ENCODE peak calls at places on chromosomes 2 and 18, in nine cellular contexts. One of them, this sample, is unnamed. For H3K9me3 and H3K27me3, the result is how much of the 10 kb centered on the place peaks cover.

GRCh38 chr18:9971313-9971920 is 57.6 kb downstream of the VAPA start:
- DNase-seq in CD8-positive, alpha-beta memory T cell: peak
- DNase-seq in endothelial cell of umbilical vein: peak
- DNase-seq in effector memory CD4-positive, alpha-beta T cell: peak
- DNase-seq in neuronal stem cell: peak
- DNase-seq in heart left ventricle: peak
- DNase-seq in CD4-positive, alpha-beta memory T cell: peak
- DNase-seq in lung: peak
- DNase-seq in ascending aorta: no peak
- DNase-seq in this sample: peak

GRCh38 chr2:30185175-30185574 is 38.4 kb downstream of the YPEL5 start:
- DNase-seq in lung: no peak
- DNase-seq in heart left ventricle: no peak
- DNase-seq in endothelial cell of umbilical vein: no peak
- DNase-seq in ascending aorta: no peak
- DNase-seq in effector memory CD4-positive, alpha-beta T cell: no peak
- DNase-seq in CD8-positive, alpha-beta memory T cell: no peak
- DNase-seq in neuronal stem cell: no peak
- DNase-seq in CD4-positive, alpha-beta memory T cell: no peak
- DNase-seq in this sample: no peak

GRCh38 chr2:27139310-27139709 is at the start of gene PRR30:
- DNase-seq in lung: no peak
- DNase-seq in effector memory CD4-positive, alpha-beta T cell: no peak
- DNase-seq in neuronal stem cell: no peak
- DNase-seq in ascending aorta: no peak
- DNase-seq in endothelial cell of umbilical vein: no peak
- DNase-seq in heart left ventricle: no peak
- DNase-seq in CD4-positive, alpha-beta memory T cell: no peak
- DNase-seq in CD8-positive, alpha-beta memory T cell: no peak
- DNase-seq in this sample: no peak

GRCh38 chr2:127598711-127599110 is 47.2 kb upstream of the GPR17 start:
- DNase-seq in endothelial cell of umbilical vein: no peak
- DNase-seq in heart left ventricle: no peak
- DNase-seq in CD4-positive, alpha-beta memory T cell: no peak
- DNase-seq in effector memory CD4-positive, alpha-beta T cell: no peak
- DNase-seq in lung: no peak
- DNase-seq in neuronal stem cell: no peak
- DNase-seq in CD8-positive, alpha-beta memory T cell: no peak
- DNase-seq in ascending aorta: no peak
- DNase-seq in this sample: no peak

GRCh38 chr2:54947121-54947520 is 103.1 kb downstream of the RTN4 start:
- DNase-seq in effector memory CD4-positive, alpha-beta T cell: no peak
- DNase-seq in endothelial cell of umbilical vein: no peak
- DNase-seq in lung: no peak
- DNase-seq in neuronal stem cell: no peak
- DNase-seq in CD4-positive, alpha-beta memory T cell: no peak
- DNase-seq in heart left ventricle: no peak
- DNase-seq in CD8-positive, alpha-beta memory T cell: no peak
- DNase-seq in ascending aorta: no peak
- DNase-seq in this sample: no peak

GRCh38 chr18:54822872-54823845 is 5.1 kb upstream of the RAB27B start:
- DNase-seq in CD8-positive, alpha-beta memory T cell: no peak
- DNase-seq in CD4-positive, alpha-beta memory T cell: no peak
- DNase-seq in lung: peak
- DNase-seq in effector memory CD4-positive, alpha-beta T cell: no peak
- DNase-seq in neuronal stem cell: no peak
- DNase-seq in heart left ventricle: no peak
- DNase-seq in endothelial cell of umbilical vein: no peak
- DNase-seq in ascending aorta: no peak
- DNase-seq in this sample: peak

GRCh38 chr2:128638311-128638710 is 319.6 kb upstream of the HS6ST1 start:
- DNase-seq in endothelial cell of umbilical vein: no peak
- DNase-seq in heart left ventricle: no peak
- DNase-seq in CD4-positive, alpha-beta memory T cell: no peak
- DNase-seq in effector memory CD4-positive, alpha-beta T cell: no peak
- DNase-seq in ascending aorta: no peak
- DNase-seq in lung: no peak
- DNase-seq in CD8-positive, alpha-beta memory T cell: no peak
- DNase-seq in neuronal stem cell: no peak
- DNase-seq in this sample: no peak

GRCh38 chr18:37460616-37461015 is 105.0 kb downstream of the CELF4 start:
- DNase-seq in effector memory CD4-positive, alpha-beta T cell: no peak
- DNase-seq in ascending aorta: no peak
- DNase-seq in neuronal stem cell: no peak
- DNase-seq in CD8-positive, alpha-beta memory T cell: no peak
- DNase-seq in lung: no peak
- DNase-seq in CD4-positive, alpha-beta memory T cell: no peak
- DNase-seq in heart left ventricle: no peak
- DNase-seq in endothelial cell of umbilical vein: no peak
- DNase-seq in this sample: no peak

GRCh38 chr18:57802166-57802868 is 798 bp downstream of the ATP8B1 start:
- DNase-seq in heart left ventricle: no peak
- DNase-seq in CD8-positive, alpha-beta memory T cell: no peak
- DNase-seq in CD4-positive, alpha-beta memory T cell: no peak
- DNase-seq in neuronal stem cell: peak
- DNase-seq in effector memory CD4-positive, alpha-beta T cell: no peak
- DNase-seq in ascending aorta: no peak
- DNase-seq in lung: no peak
- DNase-seq in endothelial cell of umbilical vein: no peak
- DNase-seq in this sample: no peak

GRCh38 chr2:556494-556893 is 120.7 kb downstream of the TMEM18 start:
- DNase-seq in CD8-positive, alpha-beta memory T cell: no peak
- DNase-seq in ascending aorta: no peak
- DNase-seq in CD4-positive, alpha-beta memory T cell: no peak
- DNase-seq in lung: no peak
- DNase-seq in heart left ventricle: no peak
- DNase-seq in effector memory CD4-positive, alpha-beta T cell: no peak
- DNase-seq in neuronal stem cell: no peak
- DNase-seq in endothelial cell of umbilical vein: no peak
- DNase-seq in this sample: no peak

GRCh38 chr18:51010218-51010617 is 19.8 kb upstream of the SMAD4 start:
- DNase-seq in effector memory CD4-positive, alpha-beta T cell: no peak
- DNase-seq in endothelial cell of umbilical vein: no peak
- DNase-seq in heart left ventricle: no peak
- DNase-seq in CD4-positive, alpha-beta memory T cell: no peak
- DNase-seq in CD8-positive, alpha-beta memory T cell: no peak
- DNase-seq in neuronal stem cell: no peak
- DNase-seq in ascending aorta: no peak
- DNase-seq in lung: no peak
- DNase-seq in this sample: peak

GRCh38 chr2:239167766-239168444 is 232.9 kb downstream of the HDAC4 start:
- DNase-seq in endothelial cell of umbilical vein: no peak
- DNase-seq in ascending aorta: no peak
- DNase-seq in heart left ventricle: no peak
- DNase-seq in lung: no peak
- DNase-seq in neuronal stem cell: no peak
- DNase-seq in CD4-positive, alpha-beta memory T cell: no peak
- DNase-seq in effector memory CD4-positive, alpha-beta T cell: no peak
- DNase-seq in CD8-positive, alpha-beta memory T cell: peak
- DNase-seq in this sample: no peak

GRCh38 chr18:2237706-2238105 is 333.6 kb downstream of the METTL4 start:
- DNase-seq in CD4-positive, alpha-beta memory T cell: no peak
- DNase-seq in endothelial cell of umbilical vein: no peak
- DNase-seq in neuronal stem cell: no peak
- DNase-seq in heart left ventricle: no peak
- DNase-seq in effector memory CD4-positive, alpha-beta T cell: no peak
- DNase-seq in CD8-positive, alpha-beta memory T cell: no peak
- DNase-seq in ascending aorta: no peak
- DNase-seq in lung: no peak
- DNase-seq in this sample: no peak

GRCh38 chr2:111106720-111107119 is 14.0 kb upstream of the BCL2L11 start:
- DNase-seq in heart left ventricle: no peak
- DNase-seq in neuronal stem cell: no peak
- DNase-seq in ascending aorta: no peak
- DNase-seq in CD8-positive, alpha-beta memory T cell: no peak
- DNase-seq in lung: no peak
- DNase-seq in endothelial cell of umbilical vein: no peak
- DNase-seq in effector memory CD4-positive, alpha-beta T cell: no peak
- DNase-seq in CD4-positive, alpha-beta memory T cell: no peak
- DNase-seq in this sample: no peak

DNA sequence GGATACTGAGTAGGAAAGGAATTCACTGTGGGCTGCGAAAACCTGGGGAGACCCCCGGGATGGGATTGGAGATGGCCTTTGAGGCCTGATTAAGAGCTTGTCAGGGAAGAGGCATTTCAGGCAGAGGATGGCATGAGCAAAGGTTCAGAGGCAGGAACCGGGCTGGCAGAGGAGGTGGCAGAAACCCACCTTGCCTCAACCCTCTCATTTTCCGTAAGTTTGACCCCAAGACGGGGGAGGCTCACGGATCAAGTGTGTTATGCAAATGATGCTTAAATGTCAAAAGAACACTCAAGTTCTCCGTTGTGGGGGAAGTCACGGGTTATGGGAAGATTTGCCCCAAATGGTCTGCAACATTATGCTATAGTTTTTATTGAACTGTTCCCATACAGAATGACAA is 88.3 kb downstream of the MYCN start:
- DNase-seq in endothelial cell of umbilical vein: no peak
- DNase-seq in ascending aorta: no peak
- DNase-seq in CD8-positive, alpha-beta memory T cell: no peak
- DNase-seq in neuronal stem cell: no peak
- DNase-seq in effector memory CD4-positive, alpha-beta T cell: no peak
- DNase-seq in CD4-positive, alpha-beta memory T cell: no peak
- DNase-seq in lung: no peak
- DNase-seq in heart left ventricle: no peak
- DNase-seq in this sample: no peak
- H3K9me3 ChIP-seq in endothelial cell of umbilical vein: under half
- H3K9me3 ChIP-seq in ascending aorta: under half
- H3K9me3 ChIP-seq in CD8-positive, alpha-beta memory T cell: under half
- H3K9me3 ChIP-seq in neuronal stem cell: under half
- H3K9me3 ChIP-seq in effector memory CD4-positive, alpha-beta T cell: under half
- H3K9me3 ChIP-seq in CD4-positive, alpha-beta memory T cell: under half
- H3K9me3 ChIP-seq in lung: under half
- H3K9me3 ChIP-seq in heart left ventricle: under half
- H3K9me3 ChIP-seq in this sample: under half

GRCh38 chr2:3600256-3600855 is 5.4 kb downstream of the COLEC11 start:
- DNase-seq in effector memory CD4-positive, alpha-beta T cell: no peak
- DNase-seq in heart left ventricle: no peak
- DNase-seq in CD8-positive, alpha-beta memory T cell: no peak
- DNase-seq in lung: no peak
- DNase-seq in CD4-positive, alpha-beta memory T cell: no peak
- DNase-seq in endothelial cell of umbilical vein: no peak
- DNase-seq in ascending aorta: no peak
- DNase-seq in neuronal stem cell: no peak
- DNase-seq in this sample: no peak

GRCh38 chr2:3597567-3597966 is 2.7 kb downstream of the COLEC11 start:
- DNase-seq in heart left ventricle: no peak
- DNase-seq in effector memory CD4-positive, alpha-beta T cell: no peak
- DNase-seq in lung: no peak
- DNase-seq in CD4-positive, alpha-beta memory T cell: no peak
- DNase-seq in CD8-positive, alpha-beta memory T cell: no peak
- DNase-seq in ascending aorta: no peak
- DNase-seq in neuronal stem cell: no peak
- DNase-seq in endothelial cell of umbilical vein: no peak
- DNase-seq in this sample: no peak

GRCh38 chr2:3596891-3597290 is 2.0 kb downstream of the COLEC11 start:
- DNase-seq in CD4-positive, alpha-beta memory T cell: no peak
- DNase-seq in heart left ventricle: no peak
- DNase-seq in endothelial cell of umbilical vein: no peak
- DNase-seq in effector memory CD4-positive, alpha-beta T cell: no peak
- DNase-seq in ascending aorta: no peak
- DNase-seq in neuronal stem cell: no peak
- DNase-seq in CD8-positive, alpha-beta memory T cell: no peak
- DNase-seq in lung: no peak
- DNase-seq in this sample: no peak

GRCh38 chr2:3598197-3598910 is 3.4 kb downstream of the COLEC11 start:
- DNase-seq in endothelial cell of umbilical vein: no peak
- DNase-seq in heart left ventricle: no peak
- DNase-seq in lung: peak
- DNase-seq in neuronal stem cell: no peak
- DNase-seq in CD4-positive, alpha-beta memory T cell: no peak
- DNase-seq in effector memory CD4-positive, alpha-beta T cell: no peak
- DNase-seq in CD8-positive, alpha-beta memory T cell: no peak
- DNase-seq in ascending aorta: no peak
- DNase-seq in this sample: no peak

DNA sequence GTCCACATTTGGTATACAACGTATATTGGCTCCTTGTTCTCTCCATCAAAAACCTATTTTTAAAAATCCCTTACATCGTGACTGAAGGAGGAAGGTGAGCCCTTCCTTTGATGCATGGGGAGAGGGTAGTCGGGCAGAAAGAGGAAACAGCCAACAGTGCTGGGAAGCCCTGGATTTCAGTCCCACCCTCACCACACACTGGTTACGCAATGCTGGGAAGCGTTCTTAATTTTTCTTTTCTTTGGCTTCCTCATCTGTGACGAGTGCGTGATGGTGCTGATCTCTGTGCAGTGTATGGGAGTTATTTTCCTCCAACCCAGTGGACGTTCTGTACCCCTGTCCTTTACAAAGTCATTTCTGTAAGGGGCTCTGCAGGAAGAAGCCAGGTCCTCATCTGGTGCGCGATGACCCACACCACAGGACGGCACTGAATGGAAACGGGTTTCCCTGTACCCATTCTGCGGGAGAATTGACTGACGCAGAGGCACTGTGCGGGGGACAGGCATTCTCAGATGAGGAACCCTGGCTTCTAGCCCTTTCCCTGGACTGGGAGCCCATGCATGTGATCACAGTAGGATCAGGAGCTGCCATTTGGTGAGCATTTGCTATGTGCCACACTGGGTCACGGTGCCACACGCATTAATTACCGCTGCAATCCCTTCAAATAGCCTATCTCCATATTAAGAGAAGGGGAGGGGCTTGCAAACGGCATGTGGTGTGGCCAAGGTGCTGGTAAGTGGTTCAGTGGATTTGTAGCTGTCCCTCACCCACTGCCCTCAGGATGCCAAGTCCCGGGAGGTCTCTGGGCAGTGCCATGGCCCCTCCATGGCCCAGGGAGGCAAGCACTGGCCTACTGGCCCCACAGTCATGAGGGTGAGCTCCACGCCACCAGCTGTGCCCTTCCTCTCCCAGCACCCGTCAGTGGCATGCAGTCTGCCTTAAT is 4.3 kb downstream of the COLEC11 start:
- DNase-seq in ascending aorta: no peak
- DNase-seq in effector memory CD4-positive, alpha-beta T cell: no peak
- DNase-seq in heart left ventricle: no peak
- DNase-seq in endothelial cell of umbilical vein: no peak
- DNase-seq in CD4-positive, alpha-beta memory T cell: no peak
- DNase-seq in neuronal stem cell: no peak
- DNase-seq in lung: peak
- DNase-seq in CD8-positive, alpha-beta memory T cell: no peak
- DNase-seq in this sample: no peak
- H3K4me3 ChIP-seq in ascending aorta: no peak
- H3K4me3 ChIP-seq in effector memory CD4-positive, alpha-beta T cell: no peak
- H3K4me3 ChIP-seq in heart left ventricle: no peak
- H3K4me3 ChIP-seq in endothelial cell of umbilical vein: no peak
- H3K4me3 ChIP-seq in CD4-positive, alpha-beta memory T cell: no peak
- H3K4me3 ChIP-seq in neuronal stem cell: peak
- H3K4me3 ChIP-seq in lung: no peak
- H3K4me3 ChIP-seq in CD8-positive, alpha-beta memory T cell: no peak
- H3K4me3 ChIP-seq in this sample: no peak

GRCh38 chr18:8496186-8496585 is 113.1 kb upstream of the RAB12 start:
- DNase-seq in neuronal stem cell: no peak
- DNase-seq in CD4-positive, alpha-beta memory T cell: no peak
- DNase-seq in lung: no peak
- DNase-seq in heart left ventricle: no peak
- DNase-seq in effector memory CD4-positive, alpha-beta T cell: no peak
- DNase-seq in CD8-positive, alpha-beta memory T cell: no peak
- DNase-seq in endothelial cell of umbilical vein: no peak
- DNase-seq in ascending aorta: no peak
- DNase-seq in this sample: no peak
- H3K27me3 ChIP-seq in neuronal stem cell: under half
- H3K27me3 ChIP-seq in CD4-positive, alpha-beta memory T cell: under half
- H3K27me3 ChIP-seq in lung: under half
- H3K27me3 ChIP-seq in heart left ventricle: under half
- H3K27me3 ChIP-seq in effector memory CD4-positive, alpha-beta T cell: under half
- H3K27me3 ChIP-seq in CD8-positive, alpha-beta memory T cell: under half
- H3K27me3 ChIP-seq in endothelial cell of umbilical vein: under half
- H3K27me3 ChIP-seq in ascending aorta: under half
- H3K27me3 ChIP-seq in this sample: under half

GRCh38 chr2:95042472-95043271 is 17.2 kb downstream of the MAL start:
- DNase-seq in endothelial cell of umbilical vein: no peak
- DNase-seq in ascending aorta: no peak
- DNase-seq in lung: no peak
- DNase-seq in heart left ventricle: no peak
- DNase-seq in CD4-positive, alpha-beta memory T cell: no peak
- DNase-seq in CD8-positive, alpha-beta memory T cell: no peak
- DNase-seq in neuronal stem cell: no peak
- DNase-seq in effector memory CD4-positive, alpha-beta T cell: no peak
- DNase-seq in this sample: no peak
- H3K9me3 ChIP-seq in endothelial cell of umbilical vein: under half
- H3K9me3 ChIP-seq in ascending aorta: under half
- H3K9me3 ChIP-seq in lung: under half
- H3K9me3 ChIP-seq in heart left ventricle: under half
- H3K9me3 ChIP-seq in CD4-positive, alpha-beta memory T cell: under half
- H3K9me3 ChIP-seq in CD8-positive, alpha-beta memory T cell: under half
- H3K9me3 ChIP-seq in neuronal stem cell: under half
- H3K9me3 ChIP-seq in effector memory CD4-positive, alpha-beta T cell: under half
- H3K9me3 ChIP-seq in this sample: under half